ENCODE peak calls at places on chromosome 10, in five cellular contexts. One of them, this sample, is unnamed.

GRCh38 chr10:71064413-71065118 is 147.8 kb upstream of the UNC5B start:
- DNase-seq in IMR-90: no peak
- DNase-seq in H1: no peak
- DNase-seq in neuronal stem cell: no peak
- DNase-seq in mesenchymal stem cell: peak
- DNase-seq in this sample: no peak

GRCh38 chr10:62939698-62940097 is 123.5 kb upstream of the EGR2 start:
- DNase-seq in IMR-90: no peak
- DNase-seq in H1: no peak
- DNase-seq in mesenchymal stem cell: no peak
- DNase-seq in neuronal stem cell: no peak
- DNase-seq in this sample: no peak

GRCh38 chr10:110138197-110138812 is 69.1 kb upstream of the MXI1 start:
- DNase-seq in IMR-90: peak
- DNase-seq in mesenchymal stem cell: peak
- DNase-seq in H1: no peak
- DNase-seq in neuronal stem cell: peak
- DNase-seq in this sample: no peak

GRCh38 chr10:75645704-75646103 is 214.3 kb downstream of the LRMDA start:
- DNase-seq in IMR-90: no peak
- DNase-seq in H1: no peak
- DNase-seq in mesenchymal stem cell: no peak
- DNase-seq in neuronal stem cell: no peak
- DNase-seq in this sample: no peak

GRCh38 chr10:810351-810846 is 120.9 kb upstream of the DIP2C start:
- DNase-seq in H1: no peak
- DNase-seq in IMR-90: peak
- DNase-seq in neuronal stem cell: peak
- DNase-seq in mesenchymal stem cell: no peak
- DNase-seq in this sample: no peak

GRCh38 chr10:97805096-97805879 is 33.5 kb upstream of the SFRP5 start:
- DNase-seq in mesenchymal stem cell: no peak
- DNase-seq in H1: no peak
- DNase-seq in IMR-90: no peak
- DNase-seq in neuronal stem cell: no peak
- DNase-seq in this sample: no peak

GRCh38 chr10:62048919-62049636 is 147.6 kb downstream of the ARID5B start:
- DNase-seq in IMR-90: peak
- DNase-seq in H1: peak
- DNase-seq in neuronal stem cell: peak
- DNase-seq in mesenchymal stem cell: peak
- DNase-seq in this sample: peak

GRCh38 chr10:130958981-130959751 is 352.4 kb downstream of the TCERG1L start:
- DNase-seq in mesenchymal stem cell: no peak
- DNase-seq in H1: peak
- DNase-seq in neuronal stem cell: no peak
- DNase-seq in IMR-90: no peak
- DNase-seq in this sample: no peak

GRCh38 chr10:10792681-10793080 is 225.0 kb upstream of the CELF2 start:
- DNase-seq in neuronal stem cell: peak
- DNase-seq in mesenchymal stem cell: peak
- DNase-seq in H1: no peak
- DNase-seq in IMR-90: peak
- DNase-seq in this sample: no peak

GRCh38 chr10:90378524-90379076 is 479.2 kb downstream of the HTR7 start:
- DNase-seq in mesenchymal stem cell: no peak
- DNase-seq in IMR-90: peak
- DNase-seq in H1: no peak
- DNase-seq in neuronal stem cell: no peak
- DNase-seq in this sample: no peak

GRCh38 chr10:35690534-35690933 is 48.4 kb upstream of the FZD8 start:
- DNase-seq in neuronal stem cell: no peak
- DNase-seq in H1: no peak
- DNase-seq in IMR-90: no peak
- DNase-seq in mesenchymal stem cell: no peak
- DNase-seq in this sample: no peak

GRCh38 chr10:32156031-32156495 is 99.8 kb upstream of the KIF5B start:
- DNase-seq in IMR-90: no peak
- DNase-seq in mesenchymal stem cell: no peak
- DNase-seq in neuronal stem cell: no peak
- DNase-seq in H1: no peak
- DNase-seq in this sample: no peak

GRCh38 chr10:124206616-124207015 is 113.2 kb upstream of the CHST15 start:
- DNase-seq in mesenchymal stem cell: no peak
- DNase-seq in H1: peak
- DNase-seq in neuronal stem cell: no peak
- DNase-seq in IMR-90: no peak
- DNase-seq in this sample: no peak

GRCh38 chr10:24723386-24723787 is 300 bp downstream of the ARHGAP21 start:
- DNase-seq in H1: no peak
- DNase-seq in neuronal stem cell: peak
- DNase-seq in IMR-90: peak
- DNase-seq in mesenchymal stem cell: peak
- DNase-seq in this sample: no peak

GRCh38 chr10:79239275-79239779 is 107.9 kb upstream of the PPIF start:
- DNase-seq in neuronal stem cell: peak
- DNase-seq in IMR-90: peak
- DNase-seq in mesenchymal stem cell: peak
- DNase-seq in H1: peak
- DNase-seq in this sample: peak

GRCh38 chr10:31030216-31030615 is 1.4 kb downstream of the ZNF438 start:
- DNase-seq in neuronal stem cell: no peak
- DNase-seq in H1: no peak
- DNase-seq in mesenchymal stem cell: no peak
- DNase-seq in IMR-90: peak
- DNase-seq in this sample: no peak

GRCh38 chr10:7039859-7040258 is 371.0 kb downstream of the SFMBT2 start:
- DNase-seq in mesenchymal stem cell: no peak
- DNase-seq in IMR-90: no peak
- DNase-seq in neuronal stem cell: no peak
- DNase-seq in H1: no peak
- DNase-seq in this sample: no peak

GRCh38 chr10:110802090-110802489 is 69.6 kb upstream of the PDCD4 start:
- DNase-seq in IMR-90: peak
- DNase-seq in mesenchymal stem cell: peak
- DNase-seq in neuronal stem cell: no peak
- DNase-seq in H1: no peak
- DNase-seq in this sample: no peak

GRCh38 chr10:77043364-77043763 is 594.2 kb downstream of the KCNMA1 start:
- DNase-seq in neuronal stem cell: no peak
- DNase-seq in mesenchymal stem cell: no peak
- DNase-seq in H1: no peak
- DNase-seq in IMR-90: peak
- DNase-seq in this sample: no peak

GRCh38 chr10:9382199-9382598 is 1327.7 kb downstream of the GATA3 start:
- DNase-seq in H1: no peak
- DNase-seq in IMR-90: no peak
- DNase-seq in neuronal stem cell: no peak
- DNase-seq in mesenchymal stem cell: no peak
- DNase-seq in this sample: no peak

GRCh38 chr10:87804939-87805569 is 13.0 kb downstream of the ATAD1 start:
- DNase-seq in neuronal stem cell: no peak
- DNase-seq in H1: no peak
- DNase-seq in mesenchymal stem cell: no peak
- DNase-seq in IMR-90: no peak
- DNase-seq in this sample: no peak

GRCh38 chr10:72254891-72255568 is 18.7 kb upstream of the DDIT4 start:
- DNase-seq in mesenchymal stem cell: peak
- DNase-seq in H1: peak
- DNase-seq in IMR-90: peak
- DNase-seq in neuronal stem cell: peak
- DNase-seq in this sample: peak
- H4K91ac ChIP-seq in mesenchymal stem cell: peak
- H4K91ac ChIP-seq in H1: peak
- H4K91ac ChIP-seq in IMR-90: peak
- H4K91ac ChIP-seq in neuronal stem cell: peak
- H4K91ac ChIP-seq in this sample: no peak

DNA sequence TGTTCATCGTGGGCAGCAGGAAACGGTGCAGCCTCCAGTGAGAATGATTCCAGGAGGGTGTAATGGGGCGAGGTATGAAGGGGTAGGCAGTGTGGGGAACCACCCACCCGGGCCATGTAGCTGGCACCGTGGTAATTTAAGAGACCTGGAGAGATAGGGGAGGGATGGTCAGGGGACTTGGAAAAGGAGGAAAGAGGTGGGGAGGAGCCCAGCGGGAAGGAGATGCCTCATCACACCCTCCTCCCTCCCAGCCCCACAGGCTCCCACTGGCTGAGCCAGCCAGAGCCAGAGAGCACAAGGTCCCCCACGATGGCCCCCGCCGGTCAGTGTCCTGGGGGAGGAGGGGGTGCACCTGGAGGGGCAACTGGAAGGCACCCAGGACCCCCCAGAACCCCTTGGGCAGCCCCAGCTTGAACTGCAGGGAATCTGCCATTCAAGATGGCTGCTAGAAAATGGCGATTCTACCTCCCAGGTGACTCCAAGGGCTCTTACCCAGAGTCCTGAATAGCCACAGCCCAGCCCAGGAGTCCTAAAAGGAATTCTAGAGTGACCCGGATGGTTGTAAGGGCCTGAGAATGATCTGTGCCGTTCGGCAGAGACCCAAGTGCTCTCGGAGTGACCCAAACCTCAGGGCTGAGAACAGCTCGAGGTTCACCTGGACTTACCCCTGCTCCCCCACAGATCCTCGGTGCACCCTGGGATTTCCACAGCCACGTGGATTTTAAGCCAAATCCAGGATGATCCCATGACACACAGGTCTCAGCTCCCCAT is 28.8 kb downstream of the CALML3 start:
- DNase-seq in mesenchymal stem cell: no peak
- DNase-seq in IMR-90: no peak
- DNase-seq in neuronal stem cell: no peak
- DNase-seq in H1: no peak
- DNase-seq in this sample: no peak
- H4K91ac ChIP-seq in mesenchymal stem cell: peak
- H4K91ac ChIP-seq in IMR-90: no peak
- H4K91ac ChIP-seq in neuronal stem cell: no peak
- H4K91ac ChIP-seq in H1: no peak
- H4K91ac ChIP-seq in this sample: no peak

GRCh38 chr10:114363745-114364460 is 40.4 kb downstream of the AFAP1L2 start:
- DNase-seq in H1: no peak
- DNase-seq in IMR-90: no peak
- DNase-seq in mesenchymal stem cell: no peak
- DNase-seq in neuronal stem cell: no peak
- DNase-seq in this sample: no peak
- H4K91ac ChIP-seq in H1: no peak
- H4K91ac ChIP-seq in IMR-90: no peak
- H4K91ac ChIP-seq in mesenchymal stem cell: no peak
- H4K91ac ChIP-seq in neuronal stem cell: no peak
- H4K91ac ChIP-seq in this sample: no peak

DNA sequence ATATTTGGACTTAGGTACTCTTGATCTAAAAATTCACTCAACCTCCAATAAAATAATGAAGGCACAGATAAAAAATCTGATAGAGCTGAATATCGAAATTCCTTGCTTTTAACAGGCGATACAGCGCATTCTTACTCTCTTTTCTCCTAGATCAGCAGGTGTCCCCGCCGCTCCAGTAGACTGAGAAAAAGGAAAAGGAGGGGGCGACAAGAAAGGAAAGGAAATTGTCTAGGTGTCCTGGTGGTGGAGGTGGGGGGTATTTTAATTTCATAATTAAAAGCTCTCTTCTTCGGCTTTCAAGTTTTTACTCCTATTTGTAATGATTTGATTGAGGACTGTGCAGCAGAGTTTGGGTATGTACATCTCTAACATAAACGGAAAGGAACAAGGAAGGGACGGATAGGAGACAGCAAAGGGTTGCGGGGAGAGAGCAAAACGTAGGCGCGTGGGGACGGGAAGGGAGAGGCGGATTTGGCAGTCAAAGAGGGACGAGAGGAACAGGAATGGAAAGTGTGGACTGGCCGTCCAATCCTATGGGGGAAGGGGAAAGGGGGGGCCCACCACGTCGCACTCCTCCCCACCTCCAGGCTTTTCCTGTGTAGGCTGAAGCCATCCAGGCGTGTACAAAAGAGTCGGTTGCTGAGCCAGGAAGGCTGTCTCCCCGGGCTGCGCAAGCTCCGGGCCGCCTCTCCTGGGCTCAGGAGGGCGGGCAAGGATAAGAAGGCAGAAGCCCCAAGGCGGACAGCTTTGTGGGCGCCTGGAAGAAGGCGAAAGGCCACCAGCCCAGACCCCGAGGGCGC is 875 bp upstream of the HECTD2 start:
- DNase-seq in mesenchymal stem cell: peak
- DNase-seq in neuronal stem cell: peak
- DNase-seq in IMR-90: peak
- DNase-seq in H1: no peak
- DNase-seq in this sample: peak
- H4K91ac ChIP-seq in mesenchymal stem cell: peak
- H4K91ac ChIP-seq in neuronal stem cell: peak
- H4K91ac ChIP-seq in IMR-90: peak
- H4K91ac ChIP-seq in H1: peak
- H4K91ac ChIP-seq in this sample: peak

This sample was measured in H9.